ENCODE peak calls at places on chromosomes 12 and 14, in four cellular contexts. E is GM12865, M is RWPE1, Z is DND-41. J is an unnamed sample.

GRCh38 chr12:3114671-3115070 is 37.5 kb downstream of the TSPAN9 start:
- DNase-seq in Z (no peak), M (no peak), E (no peak), J (no peak)

GRCh38 chr14:90426663-90427062 is 29.8 kb downstream of the CALM1 start:
- DNase-seq in Z (no peak), M (no peak), E (no peak), J (no peak)

GRCh38 chr14:38250316-38250715 is 5.6 kb downstream of the CLEC14A start:
- DNase-seq in Z (no peak), M (no peak), E (no peak), J (no peak)

GRCh38 chr12:131041216-131041967 is 87.7 kb downstream of the ADGRD1 start:
- DNase-seq in M (no peak), Z (no peak), E (no peak), J (no peak)

GRCh38 chr14:104140213-104140462 is 1.8 kb downstream of the KIF26A start:
- DNase-seq in E (no peak), M (no peak), Z (no peak), J (no peak)

GRCh38 chr12:101931498-101932326 is 54.3 kb downstream of the DRAM1 start:
- DNase-seq in Z (no peak), E (peak; percentile 88), M (no peak), J (no peak)

GRCh38 chr14:22848391-22849164 is 12.2 kb downstream of the MMP14 start:
- DNase-seq in M (peak; percentile 33), Z (no peak), E (no peak), J (no peak)

GRCh38 chr12:24901975-24902461 is 46.9 kb downstream of the BCAT1 start:
- DNase-seq in M (no peak), E (peak; percentile 54), Z (peak; percentile 33), J (no peak)

GRCh38 chr14:98210045-98210678 is 1061.8 kb downstream of the BCL11B start:
- DNase-seq in Z (peak; percentile 98), E (peak; percentile 60), M (no peak), J (no peak)

GRCh38 chr12:1439687-1440086 is 154.7 kb downstream of the FBXL14 start:
- DNase-seq in Z (no peak), M (no peak), E (no peak), J (no peak)

GRCh38 chr12:104609083-104609844 is 152.5 kb downstream of the CHST11 start:
- DNase-seq in M (no peak), E (no peak), Z (no peak), J (no peak)

GRCh38 chr14:87044807-87045206 is 948.2 kb downstream of the GALC start:
- DNase-seq in M (no peak), Z (no peak), E (no peak), J (no peak)

GRCh38 chr14:101352567-101352966 is 208.7 kb upstream of the DIO3 start:
- DNase-seq in M (no peak), Z (no peak), E (no peak), J (no peak)

GRCh38 chr14:63383776-63384367 is 65.1 kb upstream of the GPHB5 start:
- DNase-seq in M (no peak), E (peak; percentile 58), Z (peak; percentile 31), J (no peak)

GRCh38 chr12:109695961-109696461 is 17.6 kb upstream of the FAM222A start:
- DNase-seq in E (no peak), M (no peak), Z (no peak), J (no peak)

GRCh38 chr14:62897057-62897456 is 148.2 kb downstream of the KCNH5 start:
- DNase-seq in Z (no peak), M (no peak), E (no peak), J (no peak)

GRCh38 chr14:104253223-104253822 is 114.9 kb downstream of the KIF26A start:
- DNase-seq in E (no peak), Z (no peak), M (no peak), J (no peak)

GRCh38 chr12:78888583-78888982 is 24.0 kb downstream of the SYT1 start:
- DNase-seq in E (peak; percentile 48), Z (no peak), M (peak; percentile 16), J (no peak)

GRCh38 chr12:32460638-32461037 is 61.3 kb downstream of the FGD4 start:
- DNase-seq in M (no peak), Z (no peak), E (no peak), J (no peak)

GRCh38 chr14:22836301-22837058 is at the start of gene MMP14:
- DNase-seq in M (peak; percentile 59), Z (no peak), E (no peak), J (no peak)

GRCh38 chr12:38625306-38625705 is 280.1 kb downstream of the CPNE8 start:
- DNase-seq in Z (no peak), M (no peak), E (no peak), J (no peak)

GRCh38 chr12:74365178-74365964 is 172.3 kb upstream of the ATXN7L3B start:
- DNase-seq in Z (peak; percentile 42), M (peak; percentile 24), E (peak; percentile 51), J (peak; percentile 50)

GRCh38 chr12:117069926-117070900 is 29.0 kb downstream of the TESC start:
- DNase-seq in M (no peak), Z (peak; percentile 43), E (peak; percentile 42), J (no peak)

GRCh38 chr12:105980048-105980447 is 158.7 kb downstream of the NUAK1 start:
- DNase-seq in Z (no peak), E (no peak), M (no peak), J (no peak)

GRCh38 chr12:90003688-90004087 is 295.1 kb upstream of the ATP2B1 start:
- DNase-seq in Z (no peak), E (no peak), M (no peak), J (no peak)

GRCh38 chr12:31797230-31797872 is 68.5 kb upstream of the AMN1 start:
- DNase-seq in M (no peak), Z (no peak), E (no peak), J (no peak)

GRCh38 chr12:111447571-111448265 is 42.0 kb downstream of the SH2B3 start:
- DNase-seq in M (no peak), Z (peak; percentile 2), E (peak; percentile 10), J (no peak)

GRCh38 chr12:65891987-65892481 is 67.8 kb downstream of the HMGA2 start:
- DNase-seq in E (peak; percentile 13), M (peak; percentile 88), Z (no peak), J (peak; percentile 56)

GRCh38 chr14:82504894-82505293 is 971.2 kb upstream of the SEL1L start:
- DNase-seq in Z (no peak), E (no peak), M (no peak), J (no peak)

GRCh38 chr12:52082988-52083637 is 3.6 kb downstream of the SMIM41 start:
- DNase-seq in Z (peak; percentile 75), M (peak; percentile 69), E (peak; percentile 65), J (peak; percentile 59)

GRCh38 chr14:59020382-59020781 is 168.1 kb upstream of the DAAM1 start:
- DNase-seq in E (peak; percentile 32), M (peak; percentile 12), Z (no peak), J (peak; percentile 38)

GRCh38 chr12:66603458-66603857 is 75.4 kb downstream of the GRIP1 start:
- DNase-seq in E (no peak), M (no peak), Z (no peak), J (peak; percentile 38)

GRCh38 chr12:19605720-19606119 is 166.4 kb downstream of the AEBP2 start:
- DNase-seq in E (no peak), Z (no peak), M (no peak), J (no peak)

GRCh38 chr14:30214456-30215090 is 286.9 kb upstream of the PRKD1 start:
- DNase-seq in M (peak; percentile 45), E (peak; percentile 42), Z (peak; percentile 8), J (peak; percentile 32)

DNA sequence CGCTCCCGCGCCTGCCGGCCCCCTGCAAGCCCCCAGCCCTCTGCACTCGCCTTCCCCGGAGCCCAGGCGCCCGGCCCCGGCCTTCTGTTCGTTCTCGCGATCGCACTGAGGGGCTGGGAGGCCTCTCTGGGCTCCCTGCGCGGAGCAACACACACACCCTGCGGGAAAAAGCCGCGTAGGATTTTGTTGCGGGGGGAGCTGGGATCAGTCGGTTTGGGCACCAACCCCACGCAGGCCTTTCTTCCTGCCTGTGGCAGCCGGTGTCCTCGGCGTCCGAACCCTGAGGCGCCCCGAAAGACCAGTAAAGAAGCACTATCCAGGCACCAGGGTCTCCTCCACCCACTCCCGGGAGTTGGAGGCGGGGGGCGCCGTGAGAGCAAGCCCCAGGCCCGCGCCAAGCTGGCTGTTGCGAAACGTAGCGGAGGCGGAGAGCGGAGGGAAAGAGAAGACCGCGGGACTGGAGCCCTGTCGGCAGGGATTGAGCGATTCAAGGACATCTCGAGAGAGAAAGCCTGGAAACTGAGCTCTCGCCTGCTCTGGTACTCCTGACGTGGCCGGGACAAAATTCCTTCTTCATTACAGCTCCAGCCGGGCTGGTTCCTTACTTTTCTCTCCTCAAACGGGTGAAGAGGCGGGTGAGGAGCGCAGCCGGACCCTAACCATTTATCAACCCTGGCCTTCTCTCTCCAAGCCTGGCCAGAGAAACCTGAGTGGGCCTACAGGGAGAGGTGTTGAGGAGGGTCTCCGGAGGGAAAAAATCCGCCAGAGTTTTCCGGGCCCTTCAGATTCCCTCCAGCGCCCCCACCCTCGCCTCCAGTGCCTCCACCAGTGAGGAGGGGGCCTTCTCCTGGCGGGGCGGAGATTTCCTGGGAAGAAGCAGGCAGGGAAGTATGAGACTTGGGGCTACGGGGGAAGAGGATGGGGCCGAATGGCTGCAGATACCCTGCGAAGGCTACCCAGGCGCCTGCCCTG is 1.7 kb upstream of the HOXC5 start:
- DNase-seq in Z (no peak), M (no peak), E (no peak), J (no peak)
- TF ChIP-seq CTCF in Z (no peak), M (no peak), E (no peak), J (no peak)

GRCh38 chr12:8603858-8604257 is 8.8 kb downstream of the AICDA start:
- DNase-seq in M (no peak), Z (no peak), E (no peak), J (no peak)
- TF ChIP-seq CTCF in M (no peak), Z (peak; percentile 33), E (peak; percentile 11), J (no peak)

DNA sequence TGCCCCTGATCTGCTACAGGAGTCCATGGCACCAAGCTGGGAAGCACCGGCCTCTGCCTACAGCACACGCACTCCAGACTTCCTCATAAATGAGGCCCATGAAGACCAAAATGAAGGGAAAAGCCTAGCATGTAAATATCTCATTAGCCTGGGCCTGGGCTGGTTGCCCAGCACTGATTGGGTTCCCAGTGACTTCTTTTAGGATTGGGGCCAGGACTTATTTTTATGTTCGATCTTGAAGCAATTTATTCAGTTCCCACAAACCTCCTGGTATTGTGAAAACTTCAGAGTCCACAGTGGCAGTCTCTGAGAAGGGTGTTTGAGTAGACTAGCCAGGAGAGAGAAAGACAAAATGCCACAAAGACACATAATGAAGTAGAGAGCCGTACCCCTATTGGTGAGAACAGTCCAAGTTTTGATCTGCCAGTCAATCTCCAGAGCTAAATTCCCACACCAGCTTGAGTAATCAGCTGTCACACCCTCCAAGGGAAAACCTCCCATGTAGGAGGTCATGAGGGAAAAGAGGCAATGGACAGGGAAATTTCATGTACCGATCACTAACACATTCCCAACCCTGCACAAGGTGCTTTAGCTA is 78.2 kb downstream of the PHLDA1 start:
- DNase-seq in M (peak; percentile 44), Z (no peak), E (no peak), J (peak; percentile 30)
- TF ChIP-seq CTCF in M (no peak), Z (no peak), E (no peak), J (no peak)

GRCh38 chr12:50524621-50525020 is 19.8 kb downstream of the DIP2B start:
- DNase-seq in Z (no peak), E (no peak), M (no peak), J (no peak)
- TF ChIP-seq CTCF in Z (no peak), E (no peak), M (no peak), J (no peak)

GRCh38 chr12:46049665-46050064 is 59.3 kb upstream of the SCAF11 start:
- DNase-seq in M (no peak), E (no peak), Z (no peak), J (no peak)

GRCh38 chr12:46046436-46046835 is 56.1 kb upstream of the SCAF11 start:
- DNase-seq in M (no peak), E (no peak), Z (no peak), J (no peak)

GRCh38 chr12:46050805-46051204 is 60.4 kb upstream of the SCAF11 start:
- DNase-seq in M (no peak), Z (no peak), E (no peak), J (no peak)
- TF ChIP-seq CTCF in M (no peak), Z (no peak), E (no peak), J (no peak)

J was measured in Calu3.